ENCODE peak calls at places on chromosome 10, in seven cellular contexts. One of them, this sample, is unnamed.

GRCh38 chr10:63364918-63365317 is 100.9 kb downstream of the JMJD1C start:
- DNase-seq in heart right ventricle: no peak
- DNase-seq in lower lobe of right lung: no peak
- DNase-seq in IMR-90: no peak
- DNase-seq in PC-9: no peak
- DNase-seq in upper lobe of left lung: no peak
- DNase-seq in lung: no peak
- DNase-seq in this sample: no peak

GRCh38 chr10:49351669-49352068 is 44.2 kb downstream of the DRGX start:
- DNase-seq in upper lobe of left lung: no peak
- DNase-seq in lower lobe of right lung: no peak
- DNase-seq in PC-9: no peak
- DNase-seq in IMR-90: no peak
- DNase-seq in heart right ventricle: no peak
- DNase-seq in lung: no peak
- DNase-seq in this sample: no peak

GRCh38 chr10:98621630-98622029 is 174.9 kb upstream of the HPS1 start:
- DNase-seq in upper lobe of left lung: no peak
- DNase-seq in PC-9: no peak
- DNase-seq in heart right ventricle: no peak
- DNase-seq in lung: no peak
- DNase-seq in lower lobe of right lung: no peak
- DNase-seq in IMR-90: no peak
- DNase-seq in this sample: no peak

GRCh38 chr10:100024741-100025140 is 15.0 kb upstream of the DNMBP start:
- DNase-seq in PC-9: no peak
- DNase-seq in upper lobe of left lung: no peak
- DNase-seq in lung: no peak
- DNase-seq in lower lobe of right lung: no peak
- DNase-seq in heart right ventricle: no peak
- DNase-seq in IMR-90: no peak
- DNase-seq in this sample: no peak

GRCh38 chr10:71920540-71921318 is 43.5 kb upstream of the CHST3 start:
- DNase-seq in lung: no peak
- DNase-seq in heart right ventricle: no peak
- DNase-seq in IMR-90: no peak
- DNase-seq in PC-9: no peak
- DNase-seq in upper lobe of left lung: no peak
- DNase-seq in lower lobe of right lung: no peak
- DNase-seq in this sample: no peak

GRCh38 chr10:112949875-112950507 is at the start of gene TCF7L2:
- DNase-seq in lower lobe of right lung: peak; percentile 97
- DNase-seq in IMR-90: peak; percentile 95
- DNase-seq in heart right ventricle: peak; percentile 98
- DNase-seq in upper lobe of left lung: peak; percentile 95
- DNase-seq in PC-9: peak; percentile 90
- DNase-seq in lung: peak; percentile 94
- DNase-seq in this sample: peak; percentile 98

GRCh38 chr10:6095810-6096209 is 7.0 kb downstream of the RBM17 start:
- DNase-seq in PC-9: no peak
- DNase-seq in upper lobe of left lung: no peak
- DNase-seq in IMR-90: no peak
- DNase-seq in lung: no peak
- DNase-seq in heart right ventricle: no peak
- DNase-seq in lower lobe of right lung: no peak
- DNase-seq in this sample: no peak

GRCh38 chr10:125812128-125812527 is 10.9 kb downstream of the UROS start:
- DNase-seq in lung: no peak
- DNase-seq in heart right ventricle: no peak
- DNase-seq in PC-9: no peak
- DNase-seq in upper lobe of left lung: no peak
- DNase-seq in IMR-90: peak; percentile 58
- DNase-seq in lower lobe of right lung: no peak
- DNase-seq in this sample: no peak

GRCh38 chr10:89213191-89213808 is 6.2 kb upstream of the CH25H start:
- DNase-seq in heart right ventricle: no peak
- DNase-seq in upper lobe of left lung: no peak
- DNase-seq in IMR-90: peak; percentile 63
- DNase-seq in lower lobe of right lung: no peak
- DNase-seq in lung: no peak
- DNase-seq in PC-9: no peak
- DNase-seq in this sample: no peak

GRCh38 chr10:89314676-89315075 is 12.8 kb downstream of the IFIT2 start:
- DNase-seq in heart right ventricle: no peak
- DNase-seq in upper lobe of left lung: no peak
- DNase-seq in lower lobe of right lung: no peak
- DNase-seq in PC-9: no peak
- DNase-seq in lung: no peak
- DNase-seq in IMR-90: no peak
- DNase-seq in this sample: no peak

GRCh38 chr10:77609781-77610272 is 27.8 kb downstream of the KCNMA1 start:
- DNase-seq in upper lobe of left lung: no peak
- DNase-seq in IMR-90: peak; percentile 80
- DNase-seq in lower lobe of right lung: no peak
- DNase-seq in PC-9: no peak
- DNase-seq in heart right ventricle: no peak
- DNase-seq in lung: no peak
- DNase-seq in this sample: no peak

GRCh38 chr10:125795111-125795510 is 19.5 kb upstream of the MMP21 start:
- DNase-seq in heart right ventricle: peak; percentile 50
- DNase-seq in lower lobe of right lung: no peak
- DNase-seq in lung: no peak
- DNase-seq in PC-9: no peak
- DNase-seq in IMR-90: no peak
- DNase-seq in upper lobe of left lung: no peak
- DNase-seq in this sample: peak; percentile 52

GRCh38 chr10:28566458-28566857 is 33.5 kb downstream of the WAC start:
- DNase-seq in lung: no peak
- DNase-seq in upper lobe of left lung: no peak
- DNase-seq in IMR-90: no peak
- DNase-seq in lower lobe of right lung: no peak
- DNase-seq in PC-9: no peak
- DNase-seq in heart right ventricle: no peak
- DNase-seq in this sample: no peak

GRCh38 chr10:14952851-14953451 is 945 bp downstream of the DCLRE1C start:
- DNase-seq in lung: no peak
- DNase-seq in PC-9: no peak
- DNase-seq in upper lobe of left lung: no peak
- DNase-seq in lower lobe of right lung: no peak
- DNase-seq in IMR-90: peak; percentile 16
- DNase-seq in heart right ventricle: no peak
- DNase-seq in this sample: no peak

GRCh38 chr10:132528064-132528800 is 9.4 kb upstream of the INPP5A start:
- DNase-seq in PC-9: no peak
- DNase-seq in lower lobe of right lung: peak; percentile 28
- DNase-seq in upper lobe of left lung: no peak
- DNase-seq in lung: no peak
- DNase-seq in IMR-90: peak; percentile 42
- DNase-seq in heart right ventricle: peak; percentile 2
- DNase-seq in this sample: no peak

GRCh38 chr10:14040787-14041631 is 289.7 kb downstream of the FRMD4A start:
- DNase-seq in upper lobe of left lung: no peak
- DNase-seq in IMR-90: no peak
- DNase-seq in lung: no peak
- DNase-seq in PC-9: no peak
- DNase-seq in lower lobe of right lung: no peak
- DNase-seq in heart right ventricle: no peak
- DNase-seq in this sample: no peak

GRCh38 chr10:101123085-101123814 is 7.8 kb upstream of the TLX1 start:
- DNase-seq in upper lobe of left lung: peak; percentile 89
- DNase-seq in IMR-90: no peak
- DNase-seq in lung: no peak
- DNase-seq in heart right ventricle: no peak
- DNase-seq in PC-9: peak; percentile 9
- DNase-seq in lower lobe of right lung: no peak
- DNase-seq in this sample: no peak

GRCh38 chr10:35613597-35614226 is 8.6 kb downstream of the GJD4 start:
- DNase-seq in IMR-90: peak; percentile 55
- DNase-seq in upper lobe of left lung: no peak
- DNase-seq in lower lobe of right lung: no peak
- DNase-seq in heart right ventricle: no peak
- DNase-seq in lung: no peak
- DNase-seq in PC-9: no peak
- DNase-seq in this sample: no peak

GRCh38 chr10:78980815-78981214 is 88.0 kb upstream of the ZMIZ1 start:
- DNase-seq in heart right ventricle: no peak
- DNase-seq in IMR-90: no peak
- DNase-seq in lower lobe of right lung: no peak
- DNase-seq in lung: no peak
- DNase-seq in upper lobe of left lung: no peak
- DNase-seq in PC-9: no peak
- DNase-seq in this sample: no peak

GRCh38 chr10:31906039-31906438 is 22.6 kb downstream of the ARHGAP12 start:
- DNase-seq in lung: no peak
- DNase-seq in lower lobe of right lung: no peak
- DNase-seq in IMR-90: peak; percentile 34
- DNase-seq in heart right ventricle: no peak
- DNase-seq in PC-9: no peak
- DNase-seq in upper lobe of left lung: no peak
- DNase-seq in this sample: no peak

GRCh38 chr10:60271319-60272040 is 118.2 kb downstream of the ANK3 start:
- DNase-seq in heart right ventricle: no peak
- DNase-seq in IMR-90: no peak
- DNase-seq in lung: no peak
- DNase-seq in upper lobe of left lung: no peak
- DNase-seq in PC-9: no peak
- DNase-seq in lower lobe of right lung: no peak
- DNase-seq in this sample: no peak
- H3K36me3 ChIP-seq in heart right ventricle: no peaks in the 10 kb centered on the region
- H3K36me3 ChIP-seq in IMR-90: no peaks in the 10 kb centered on the region
- H3K36me3 ChIP-seq in lung: no peaks in the 10 kb centered on the region
- H3K36me3 ChIP-seq in upper lobe of left lung: no peaks in the 10 kb centered on the region
- H3K36me3 ChIP-seq in PC-9: no peaks in the 10 kb centered on the region
- H3K36me3 ChIP-seq in lower lobe of right lung: no peaks in the 10 kb centered on the region
- H3K36me3 ChIP-seq in this sample: no peaks in the 10 kb centered on the region

GRCh38 chr10:116364808-116365207 is 40.6 kb downstream of the CCDC172 start:
- DNase-seq in upper lobe of left lung: no peak
- DNase-seq in lung: no peak
- DNase-seq in PC-9: no peak
- DNase-seq in IMR-90: no peak
- DNase-seq in heart right ventricle: no peak
- DNase-seq in lower lobe of right lung: no peak
- DNase-seq in this sample: no peak
- H3K4me3 ChIP-seq in upper lobe of left lung: no peak overlapping the region
- H3K4me3 ChIP-seq in lung: no peak overlapping the region
- H3K4me3 ChIP-seq in PC-9: no peak overlapping the region
- H3K4me3 ChIP-seq in IMR-90: no peak overlapping the region
- H3K4me3 ChIP-seq in heart right ventricle: no peak overlapping the region
- H3K4me3 ChIP-seq in lower lobe of right lung: no peak overlapping the region
- H3K4me3 ChIP-seq in this sample: no peak overlapping the region

GRCh38 chr10:86399879-86400704 is 33.5 kb upstream of the GRID1 start:
- DNase-seq in heart right ventricle: peak; percentile 93
- DNase-seq in IMR-90: peak; percentile 94
- DNase-seq in PC-9: peak; percentile 86
- DNase-seq in lung: peak; percentile 93
- DNase-seq in lower lobe of right lung: peak; percentile 96
- DNase-seq in upper lobe of left lung: peak; percentile 98
- DNase-seq in this sample: peak; percentile 97
- TF ChIP-seq CTCF in heart right ventricle: peak; percentile 95
- TF ChIP-seq CTCF in IMR-90: peak; percentile 95
- TF ChIP-seq CTCF in PC-9: peak; percentile 75
- TF ChIP-seq CTCF in lung: peak; percentile 90
- TF ChIP-seq CTCF in lower lobe of right lung: peak; percentile 95
- TF ChIP-seq CTCF in upper lobe of left lung: peak; percentile 96
- TF ChIP-seq CTCF in this sample: peak; percentile 94

GRCh38 chr10:120253131-120253530 is 203.9 kb upstream of the PLPP4 start:
- DNase-seq in PC-9: no peak
- DNase-seq in lung: no peak
- DNase-seq in IMR-90: no peak
- DNase-seq in upper lobe of left lung: no peak
- DNase-seq in heart right ventricle: no peak
- DNase-seq in lower lobe of right lung: no peak
- DNase-seq in this sample: no peak
- H3K36me3 ChIP-seq in PC-9: no peaks in the 10 kb centered on the region
- H3K36me3 ChIP-seq in lung: no peaks in the 10 kb centered on the region
- H3K36me3 ChIP-seq in IMR-90: no peaks in the 10 kb centered on the region
- H3K36me3 ChIP-seq in upper lobe of left lung: no peaks in the 10 kb centered on the region
- H3K36me3 ChIP-seq in heart right ventricle: no peaks in the 10 kb centered on the region
- H3K36me3 ChIP-seq in lower lobe of right lung: no peaks in the 10 kb centered on the region
- H3K36me3 ChIP-seq in this sample: no peaks in the 10 kb centered on the region

DNA sequence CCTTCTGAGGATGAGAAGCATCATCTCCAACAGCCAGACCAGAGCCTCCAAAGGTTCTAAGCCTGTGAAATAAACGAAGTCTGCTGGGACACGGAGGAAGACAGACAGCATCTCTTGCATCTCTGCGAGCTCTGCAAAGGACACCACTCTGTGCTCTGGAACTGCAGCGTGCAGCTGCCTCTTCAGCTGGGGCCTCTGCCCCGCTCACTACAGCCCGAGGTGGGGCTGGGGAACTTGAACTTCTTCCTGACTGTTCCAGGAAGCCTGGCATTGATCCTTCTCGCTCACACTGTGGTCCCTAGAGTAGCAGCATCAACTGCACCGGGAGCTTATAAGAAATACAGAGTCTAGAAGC is 163.3 kb downstream of the USP6NL start:
- DNase-seq in heart right ventricle: no peak
- DNase-seq in PC-9: no peak
- DNase-seq in lower lobe of right lung: no peak
- DNase-seq in IMR-90: no peak
- DNase-seq in lung: no peak
- DNase-seq in upper lobe of left lung: no peak
- DNase-seq in this sample: no peak
- H3K4me3 ChIP-seq in heart right ventricle: no peak overlapping the region
- H3K4me3 ChIP-seq in PC-9: no peak overlapping the region
- H3K4me3 ChIP-seq in lower lobe of right lung: no peak overlapping the region
- H3K4me3 ChIP-seq in IMR-90: no peak overlapping the region
- H3K4me3 ChIP-seq in lung: no peak overlapping the region
- H3K4me3 ChIP-seq in upper lobe of left lung: no peak overlapping the region
- H3K4me3 ChIP-seq in this sample: no peak overlapping the region

GRCh38 chr10:585502-585901 is 104.0 kb downstream of the DIP2C start:
- DNase-seq in heart right ventricle: no peak
- DNase-seq in lung: no peak
- DNase-seq in IMR-90: no peak
- DNase-seq in PC-9: no peak
- DNase-seq in lower lobe of right lung: no peak
- DNase-seq in upper lobe of left lung: no peak
- DNase-seq in this sample: no peak
- TF ChIP-seq CTCF in heart right ventricle: no peak
- TF ChIP-seq CTCF in lung: no peak
- TF ChIP-seq CTCF in IMR-90: no peak
- TF ChIP-seq CTCF in PC-9: no peak
- TF ChIP-seq CTCF in lower lobe of right lung: no peak
- TF ChIP-seq CTCF in upper lobe of left lung: no peak
- TF ChIP-seq CTCF in this sample: no peak

DNA sequence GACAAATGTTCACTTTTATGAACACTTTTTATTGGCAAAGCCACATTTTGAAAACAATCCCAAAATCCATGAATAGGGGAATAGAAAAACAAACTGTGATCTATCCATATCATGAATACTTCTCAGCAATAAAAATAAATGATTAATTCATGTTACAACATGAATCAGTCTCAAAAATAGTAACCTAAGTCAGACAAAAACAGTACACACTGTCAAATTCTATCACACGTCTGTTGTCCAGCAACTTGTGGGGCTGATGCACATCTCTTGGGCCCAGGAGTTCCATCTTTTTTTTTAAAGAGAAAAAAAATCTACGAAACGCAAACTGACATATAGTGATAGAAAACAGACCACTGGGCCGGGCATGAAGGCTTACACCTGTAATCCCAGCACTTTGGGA is 71.0 kb downstream of the LARP4B start:
- DNase-seq in IMR-90: no peak
- DNase-seq in upper lobe of left lung: no peak
- DNase-seq in lower lobe of right lung: no peak
- DNase-seq in heart right ventricle: no peak
- DNase-seq in lung: no peak
- DNase-seq in PC-9: no peak
- DNase-seq in this sample: no peak
- H3K36me3 ChIP-seq in IMR-90: peaks cover 33% of the 10 kb centered on the region
- H3K36me3 ChIP-seq in upper lobe of left lung: peaks cover 64% of the 10 kb centered on the region
- H3K36me3 ChIP-seq in lower lobe of right lung: peaks cover 88% of the 10 kb centered on the region
- H3K36me3 ChIP-seq in heart right ventricle: peaks cover 81% of the 10 kb centered on the region
- H3K36me3 ChIP-seq in lung: peaks cover 22% of the 10 kb centered on the region
- H3K36me3 ChIP-seq in PC-9: no peaks in the 10 kb centered on the region
- H3K36me3 ChIP-seq in this sample: peaks cover 24% of the 10 kb centered on the region

This sample was measured in ascending aorta.